ENCODE peak calls at places on chromosomes 7 and 10, in five cellular contexts. R, K, E, P and V are unnamed samples.

GRCh38 chr7:91772100-91772794 is 108.3 kb downstream of the MTERF1 start:
- DNase-seq in R (no peak), K (no peak), E (no peak), P (no peak), V (no peak)

GRCh38 chr10:101578192-101578591 is 9.9 kb downstream of the POLL start:
- DNase-seq in R (no peak), K (no peak), E (no peak), P (no peak), V (no peak)

GRCh38 chr7:27433581-27433980 is 191.0 kb downstream of the EVX1 start:
- DNase-seq in R (no peak), K (no peak), E (no peak), P (peak), V (no peak)

GRCh38 chr10:6667679-6668270 is 87.7 kb upstream of the PRKCQ start:
- DNase-seq in R (peak), K (no peak), E (peak), P (peak), V (peak)

GRCh38 chr7:22251284-22251683 is 105.7 kb downstream of the RAPGEF5 start:
- DNase-seq in R (no peak), K (no peak), E (no peak), P (no peak), V (no peak)

GRCh38 chr10:95792874-95793285 is 36.9 kb downstream of the ENTPD1 start:
- DNase-seq in R (no peak), K (no peak), E (no peak), P (no peak), V (no peak)

GRCh38 chr10:51700228-51700835 is 937 bp upstream of the CSTF2T start:
- DNase-seq in R (no peak), K (no peak), E (peak), P (no peak), V (peak)

GRCh38 chr7:105782391-105783063 is 93.9 kb downstream of the ATXN7L1 start:
- DNase-seq in R (no peak), K (no peak), E (peak), P (no peak), V (no peak)

GRCh38 chr7:30119890-30120577 is 14.8 kb upstream of the MTURN start:
- DNase-seq in R (no peak), K (no peak), E (no peak), P (no peak), V (no peak)

GRCh38 chr7:135924302-135924701 is 52.9 kb downstream of the MTPN start:
- DNase-seq in R (no peak), K (no peak), E (peak), P (no peak), V (no peak)

GRCh38 chr10:110337906-110338305 is 33.2 kb upstream of the SMNDC1 start:
- DNase-seq in R (no peak), K (no peak), E (no peak), P (no peak), V (no peak)

GRCh38 chr7:43313628-43314378 is 201.4 kb downstream of the HECW1 start:
- DNase-seq in R (no peak), K (no peak), E (no peak), P (no peak), V (no peak)

GRCh38 chr10:28754930-28755718 is 77.8 kb downstream of the BAMBI start:
- DNase-seq in R (no peak), K (no peak), E (peak), P (no peak), V (no peak)

GRCh38 chr7:151572136-151572535 is 52.4 kb upstream of the RHEB start:
- DNase-seq in R (no peak), K (no peak), E (no peak), P (peak), V (no peak)

GRCh38 chr7:155652156-155653124 is 8.0 kb downstream of the RBM33 start:
- DNase-seq in R (no peak), K (no peak), E (no peak), P (no peak), V (no peak)

GRCh38 chr10:8254350-8254749 is 199.9 kb downstream of the GATA3 start:
- DNase-seq in R (no peak), K (no peak), E (no peak), P (no peak), V (no peak)

GRCh38 chr10:93495654-93496321 is 624 bp upstream of the CEP55 start:
- DNase-seq in R (peak), K (no peak), E (peak), P (peak), V (peak)

GRCh38 chr10:19889279-19889678 is 73.0 kb downstream of the PLXDC2 start:
- DNase-seq in R (no peak), K (no peak), E (peak), P (no peak), V (peak)

GRCh38 chr7:6614941-6615737 is at the start of gene ZNF853:
- DNase-seq in R (peak), K (no peak), E (no peak), P (peak), V (no peak)

GRCh38 chr10:114437456-114438292 is 33.4 kb upstream of the AFAP1L2 start:
- DNase-seq in R (no peak), K (peak), E (peak), P (no peak), V (peak)

GRCh38 chr10:71021402-71021801 is 133.0 kb upstream of the PCBD1 start:
- DNase-seq in R (no peak), K (no peak), E (no peak), P (no peak), V (no peak)

GRCh38 chr7:22350466-22351328 is 6.3 kb downstream of the RAPGEF5 start:
- DNase-seq in R (no peak), K (no peak), E (peak), P (no peak), V (peak)

GRCh38 chr7:111872411-111872810 is 310.1 kb upstream of the IMMP2L start:
- DNase-seq in R (no peak), K (no peak), E (no peak), P (no peak), V (no peak)

GRCh38 chr10:50554995-50555568 is 68.7 kb downstream of the SGMS1 start:
- DNase-seq in R (peak), K (no peak), E (no peak), P (no peak), V (peak)

GRCh38 chr7:45897042-45897690 is 8.9 kb downstream of the IGFBP1 start:
- DNase-seq in R (no peak), K (no peak), E (peak), P (no peak), V (no peak)

GRCh38 chr10:133151528-133151927 is 8.5 kb upstream of the KNDC1 start:
- DNase-seq in R (peak), K (no peak), E (no peak), P (no peak), V (no peak)

GRCh38 chr7:15720849-15721471 is 34.5 kb upstream of the MEOX2 start:
- DNase-seq in R (peak), K (peak), E (peak), P (peak), V (peak)

GRCh38 chr7:140653319-140654108 is 12.9 kb upstream of the DENND2A start:
- DNase-seq in R (peak), K (peak), E (peak), P (peak), V (peak)